ENCODE peak calls at places on chromosome 5, in six cellular contexts. One of them, this sample, is unnamed.
A peak's percentile ranks its signal among the peaks of the same experiment; 100 is the strongest.

GRCh38 chr5:132692632-132692967 is 18.8 kb downstream of the IL4 start:
- DNase-seq in Right ventricle myocardium superior: no peak
- DNase-seq in GM12865: no peak
- DNase-seq in T47D: no peak
- DNase-seq in NCI-H1105: no peak
- DNase-seq in bronchial epithelial cell: no peak
- DNase-seq in this sample: no peak

GRCh38 chr5:134464988-134465855 is 53.5 kb upstream of the CDKN2AIPNL start:
- DNase-seq in Right ventricle myocardium superior: peak; percentile 53
- DNase-seq in GM12865: no peak
- DNase-seq in T47D: no peak
- DNase-seq in NCI-H1105: no peak
- DNase-seq in bronchial epithelial cell: peak; percentile 22
- DNase-seq in this sample: no peak

GRCh38 chr5:41109186-41109585 is 38.0 kb upstream of the MROH2B start:
- DNase-seq in Right ventricle myocardium superior: no peak
- DNase-seq in GM12865: no peak
- DNase-seq in T47D: no peak
- DNase-seq in NCI-H1105: no peak
- DNase-seq in bronchial epithelial cell: no peak
- DNase-seq in this sample: no peak

GRCh38 chr5:95284512-95285405 is at the start of gene MCTP1:
- DNase-seq in Right ventricle myocardium superior: no peak
- DNase-seq in GM12865: peak; percentile 8
- DNase-seq in T47D: peak; percentile 52
- DNase-seq in NCI-H1105: peak; percentile 25
- DNase-seq in bronchial epithelial cell: no peak
- DNase-seq in this sample: peak; percentile 37

GRCh38 chr5:79642210-79642609 is 30.0 kb downstream of the TENT2 start:
- DNase-seq in Right ventricle myocardium superior: no peak
- DNase-seq in GM12865: no peak
- DNase-seq in T47D: no peak
- DNase-seq in NCI-H1105: no peak
- DNase-seq in bronchial epithelial cell: no peak
- DNase-seq in this sample: no peak

GRCh38 chr5:77546-77945 is 14.4 kb upstream of the PLEKHG4B start:
- DNase-seq in Right ventricle myocardium superior: no peak
- DNase-seq in GM12865: no peak
- DNase-seq in T47D: no peak
- DNase-seq in NCI-H1105: no peak
- DNase-seq in bronchial epithelial cell: no peak
- DNase-seq in this sample: no peak

GRCh38 chr5:132000677-132001453 is 10.6 kb downstream of the ACSL6 start:
- DNase-seq in Right ventricle myocardium superior: no peak
- DNase-seq in GM12865: no peak
- DNase-seq in T47D: no peak
- DNase-seq in NCI-H1105: no peak
- DNase-seq in bronchial epithelial cell: no peak
- DNase-seq in this sample: no peak

GRCh38 chr5:172904643-172905345 is 54.4 kb upstream of the RPL26L1 start:
- DNase-seq in Right ventricle myocardium superior: peak; percentile 82
- DNase-seq in GM12865: no peak
- DNase-seq in T47D: peak; percentile 93
- DNase-seq in NCI-H1105: peak; percentile 0
- DNase-seq in bronchial epithelial cell: peak; percentile 100
- DNase-seq in this sample: no peak

GRCh38 chr5:172939045-172939444 is 20.2 kb upstream of the RPL26L1 start:
- DNase-seq in Right ventricle myocardium superior: no peak
- DNase-seq in GM12865: no peak
- DNase-seq in T47D: peak; percentile 59
- DNase-seq in NCI-H1105: no peak
- DNase-seq in bronchial epithelial cell: no peak
- DNase-seq in this sample: no peak